ENCODE peak calls at places on chromosomes 12 and 14, in four cellular contexts. One of them, this sample, is unnamed.

GRCh38 chr12:9992296-9992695 is 6.6 kb downstream of the CLEC1B start:
- DNase-seq in K562: no peak
- DNase-seq in HepG2: no peak
- DNase-seq in H1: no peak
- DNase-seq in this sample: no peak

GRCh38 chr14:52918486-52918885 is 32.4 kb downstream of the FERMT2 start:
- DNase-seq in K562: no peak
- DNase-seq in HepG2: no peak
- DNase-seq in H1: no peak
- DNase-seq in this sample: peak; percentile 62

GRCh38 chr12:67354966-67355365 is 85.8 kb downstream of the CAND1 start:
- DNase-seq in K562: no peak
- DNase-seq in HepG2: no peak
- DNase-seq in H1: no peak
- DNase-seq in this sample: no peak

GRCh38 chr12:11697670-11698387 is 48.4 kb downstream of the ETV6 start:
- DNase-seq in K562: no peak
- DNase-seq in HepG2: no peak
- DNase-seq in H1: no peak
- DNase-seq in this sample: no peak

GRCh38 chr12:65335021-65335714 is 56.7 kb downstream of the MSRB3 start:
- DNase-seq in K562: no peak
- DNase-seq in HepG2: peak; percentile 86
- DNase-seq in H1: no peak
- DNase-seq in this sample: no peak

GRCh38 chr12:104215638-104216297 is at the start of gene TXNRD1:
- DNase-seq in K562: peak; percentile 90
- DNase-seq in HepG2: peak; percentile 30
- DNase-seq in H1: peak; percentile 90
- DNase-seq in this sample: peak; percentile 19

GRCh38 chr12:122880668-122881067 is 15.3 kb downstream of the VPS37B start:
- DNase-seq in K562: peak; percentile 49
- DNase-seq in HepG2: peak; percentile 47
- DNase-seq in H1: no peak
- DNase-seq in this sample: no peak

GRCh38 chr12:76308866-76309265 is 39.3 kb downstream of the BBS10 start:
- DNase-seq in K562: no peak
- DNase-seq in HepG2: no peak
- DNase-seq in H1: no peak
- DNase-seq in this sample: no peak

GRCh38 chr14:57869530-57870088 is 3.7 kb upstream of the SLC35F4 start:
- DNase-seq in K562: no peak
- DNase-seq in HepG2: no peak
- DNase-seq in H1: no peak
- DNase-seq in this sample: no peak

GRCh38 chr12:115324949-115325638 is 641.1 kb upstream of the TBX3 start:
- DNase-seq in K562: no peak
- DNase-seq in HepG2: no peak
- DNase-seq in H1: no peak
- DNase-seq in this sample: no peak

GRCh38 chr12:9668141-9669018 is 1.1 kb upstream of the CLEC2D start:
- DNase-seq in K562: no peak
- DNase-seq in HepG2: no peak
- DNase-seq in H1: no peak
- DNase-seq in this sample: no peak

GRCh38 chr12:214005-214736 is at the start of gene SLC6A12:
- DNase-seq in K562: no peak
- DNase-seq in HepG2: peak; percentile 27
- DNase-seq in H1: no peak
- DNase-seq in this sample: no peak

GRCh38 chr14:91911474-91912032 is 35.9 kb downstream of the FBLN5 start:
- DNase-seq in K562: peak; percentile 43
- DNase-seq in HepG2: peak; percentile 47
- DNase-seq in H1: no peak
- DNase-seq in this sample: peak; percentile 13

GRCh38 chr14:55582741-55583140 is 2.7 kb downstream of the KTN1 start:
- DNase-seq in K562: no peak
- DNase-seq in HepG2: no peak
- DNase-seq in H1: no peak
- DNase-seq in this sample: no peak

GRCh38 chr12:79935624-79936040 is 735 bp upstream of the PPP1R12A start:
- DNase-seq in K562: peak; percentile 50
- DNase-seq in HepG2: peak; percentile 8
- DNase-seq in H1: no peak
- DNase-seq in this sample: peak; percentile 36

GRCh38 chr14:104350463-104351185 is 212.2 kb downstream of the KIF26A start:
- DNase-seq in K562: no peak
- DNase-seq in HepG2: no peak
- DNase-seq in H1: no peak
- DNase-seq in this sample: no peak

GRCh38 chr12:83573676-83574075 is 887.0 kb downstream of the TMTC2 start:
- DNase-seq in K562: peak; percentile 0
- DNase-seq in HepG2: no peak
- DNase-seq in H1: no peak
- DNase-seq in this sample: no peak

GRCh38 chr14:96052541-96053105 is 13.5 kb downstream of the C14orf132 start:
- DNase-seq in K562: no peak
- DNase-seq in HepG2: no peak
- DNase-seq in H1: peak; percentile 37
- DNase-seq in this sample: no peak

GRCh38 chr14:100737526-100737925 is 10.8 kb downstream of the DLK1 start:
- DNase-seq in K562: no peak
- DNase-seq in HepG2: no peak
- DNase-seq in H1: no peak
- DNase-seq in this sample: no peak

DNA sequence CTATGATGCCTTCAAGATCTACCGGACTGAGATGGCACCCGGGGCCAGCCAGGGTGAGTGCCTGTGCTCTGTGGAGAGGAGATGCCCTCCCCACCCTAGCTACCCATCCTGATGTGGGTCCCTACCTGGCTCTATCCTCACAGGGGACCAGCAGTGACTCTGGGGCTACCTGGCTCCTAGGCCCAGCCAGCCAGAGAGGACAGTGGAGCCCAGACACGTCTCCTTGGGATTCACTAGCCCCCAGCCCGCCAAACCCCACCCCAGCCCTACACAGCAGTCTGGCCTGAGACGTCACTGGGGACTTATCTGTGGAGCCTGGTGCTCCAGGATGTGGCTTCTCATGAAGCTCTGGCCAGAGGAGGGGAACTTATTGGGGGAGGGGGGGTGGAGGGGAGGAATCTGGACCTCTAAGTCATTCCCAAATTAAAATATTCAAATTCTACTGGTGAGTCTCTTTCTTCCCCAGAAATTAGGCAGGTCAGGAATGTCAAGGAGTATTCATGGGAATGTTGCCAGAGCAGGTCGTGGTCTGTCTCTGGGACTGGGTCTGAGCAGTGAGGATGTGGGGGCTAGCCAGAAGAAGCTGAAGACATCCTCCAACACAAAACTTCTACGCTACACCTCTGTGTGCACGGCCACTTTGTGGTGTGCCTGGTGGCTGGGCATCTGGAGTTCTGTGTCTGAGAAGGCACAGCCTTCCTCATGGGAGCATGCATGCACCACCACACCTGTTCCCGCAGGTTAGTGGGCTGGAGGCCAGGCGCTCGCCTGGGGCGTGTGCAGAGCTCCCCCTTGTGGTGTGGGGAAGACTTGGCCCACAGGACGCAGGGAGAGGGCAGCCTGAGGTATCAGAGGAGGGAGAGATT is 2.7 kb downstream of the CMTM5 start:
- DNase-seq in K562: peak; percentile 69
- DNase-seq in HepG2: peak; percentile 66
- DNase-seq in H1: peak; percentile 81
- DNase-seq in this sample: peak; percentile 3
- TF ChIP-seq GABPA in K562: no peak
- TF ChIP-seq GABPA in HepG2: no peak
- TF ChIP-seq GABPA in H1: no peak
- TF ChIP-seq GABPA in this sample: no peak

DNA sequence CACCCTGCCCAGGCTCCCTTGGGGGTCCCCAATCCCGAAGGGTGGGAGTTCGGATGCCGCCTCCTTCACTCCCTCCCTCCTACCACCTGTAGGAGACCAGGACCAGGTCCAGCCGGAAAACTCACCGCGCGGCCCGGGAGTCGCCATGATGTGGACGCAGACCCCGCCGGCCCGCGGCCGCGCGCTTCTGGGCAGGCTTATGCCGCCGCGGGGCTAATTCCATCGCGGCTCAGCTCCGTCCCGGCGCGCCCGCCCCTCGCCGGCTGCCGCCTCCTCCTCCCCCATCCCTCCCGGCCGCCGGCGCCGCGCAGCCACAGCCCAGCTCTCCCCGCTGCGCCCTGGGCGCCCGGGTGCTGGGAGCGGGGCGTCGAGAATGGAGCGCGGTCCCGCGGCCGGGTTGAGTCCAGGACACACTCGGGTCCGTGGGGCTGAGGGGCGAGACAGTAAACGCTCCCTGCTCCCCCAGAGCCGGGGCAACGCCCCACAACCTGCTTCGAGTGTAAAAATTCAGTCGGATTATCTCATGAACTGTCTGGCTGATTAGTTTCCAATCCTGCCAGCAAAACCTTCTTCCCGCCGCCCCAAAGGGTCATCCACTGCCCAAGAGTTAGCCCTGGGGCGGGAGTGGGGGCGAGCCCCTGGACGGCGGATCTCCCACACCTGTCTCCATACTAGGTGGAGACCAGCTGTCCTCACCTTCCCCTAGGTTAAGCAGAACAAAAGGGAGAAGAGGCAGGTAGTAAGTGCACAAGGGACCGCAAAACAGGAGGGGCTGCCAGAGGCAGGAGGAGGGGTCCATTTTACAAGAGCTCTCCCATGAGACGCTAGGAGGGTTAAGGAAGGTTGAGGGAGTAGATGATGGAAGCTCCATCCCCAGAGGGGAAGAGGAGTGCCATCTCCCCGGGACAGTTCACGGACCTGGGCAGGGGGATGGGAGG is at the start of gene ANO2:
- DNase-seq in K562: no peak
- DNase-seq in HepG2: no peak
- DNase-seq in H1: peak; percentile 71
- DNase-seq in this sample: no peak
- TF ChIP-seq SRF in K562: no peak
- TF ChIP-seq SRF in HepG2: no peak
- TF ChIP-seq SRF in H1: no peak
- TF ChIP-seq SRF in this sample: no peak

GRCh38 chr12:105595440-105595839 is 264.9 kb downstream of the C12orf75 start:
- DNase-seq in K562: no peak
- DNase-seq in HepG2: no peak
- DNase-seq in H1: no peak
- DNase-seq in this sample: no peak

GRCh38 chr12:105587237-105587636 is 256.7 kb downstream of the C12orf75 start:
- DNase-seq in K562: no peak
- DNase-seq in HepG2: no peak
- DNase-seq in H1: no peak
- DNase-seq in this sample: no peak

GRCh38 chr12:105588126-105588525 is 257.6 kb downstream of the C12orf75 start:
- DNase-seq in K562: no peak
- DNase-seq in HepG2: no peak
- DNase-seq in H1: no peak
- DNase-seq in this sample: no peak

GRCh38 chr12:105590571-105590970 is 260.1 kb downstream of the C12orf75 start:
- DNase-seq in K562: no peak
- DNase-seq in HepG2: no peak
- DNase-seq in H1: no peak
- DNase-seq in this sample: no peak
- TF ChIP-seq GABPA in K562: no peak
- TF ChIP-seq GABPA in HepG2: no peak
- TF ChIP-seq GABPA in H1: no peak
- TF ChIP-seq GABPA in this sample: no peak

GRCh38 chr12:27564612-27565213 is 40.7 kb downstream of the PPFIBP1 start:
- DNase-seq in K562: no peak
- DNase-seq in HepG2: no peak
- DNase-seq in H1: no peak
- DNase-seq in this sample: no peak
- TF ChIP-seq SRF in K562: no peak
- TF ChIP-seq SRF in HepG2: no peak
- TF ChIP-seq SRF in H1: no peak
- TF ChIP-seq SRF in this sample: no peak

This sample was measured in GM12878.